ENCODE peak calls at places on chromosomes 1 and 21, in four cellular contexts. X is spleen, B is heart left ventricle, L is HCT116. P is an unnamed sample.
A peak's percentile ranks its signal among the peaks of the same experiment; 100 is the strongest.

GRCh38 chr21:33492571-33492970 is 1.1 kb upstream of the DNAJC28 start:
- DNase-seq in X (no peak), B (no peak), L (no peak), P (no peak)

GRCh38 chr1:19003371-19004290 is 47.2 kb upstream of the IFFO2 start:
- DNase-seq in X (no peak), B (no peak), L (no peak), P (no peak)

GRCh38 chr1:23864801-23865542 is 3.1 kb downstream of the FUCA1 start:
- DNase-seq in X (no peak), B (no peak), L (no peak), P (no peak)

GRCh38 chr1:91795601-91796389 is 90.2 kb downstream of the TGFBR3 start:
- DNase-seq in X (no peak), B (no peak), L (no peak), P (no peak)

GRCh38 chr1:206680279-206680678 is 4.4 kb upstream of the MAPKAPK2 start:
- DNase-seq in X (no peak), B (no peak), L (no peak), P (no peak)

GRCh38 chr1:30320581-30320890 is 402.8 kb downstream of the MATN1 start:
- DNase-seq in X (no peak), B (no peak), L (no peak), P (no peak)

GRCh38 chr1:202237052-202237451 is 43.5 kb downstream of the LGR6 start:
- DNase-seq in X (peak; percentile 61), B (no peak), L (peak; percentile 63), P (peak; percentile 49)

GRCh38 chr1:33267468-33268205 is 11.3 kb downstream of the ZNF362 start:
- DNase-seq in X (no peak), B (no peak), L (no peak), P (no peak)

GRCh38 chr1:168945870-168946269 is 160.6 kb upstream of the ATP1B1 start:
- DNase-seq in X (no peak), B (peak; percentile 63), L (no peak), P (no peak)

DNA sequence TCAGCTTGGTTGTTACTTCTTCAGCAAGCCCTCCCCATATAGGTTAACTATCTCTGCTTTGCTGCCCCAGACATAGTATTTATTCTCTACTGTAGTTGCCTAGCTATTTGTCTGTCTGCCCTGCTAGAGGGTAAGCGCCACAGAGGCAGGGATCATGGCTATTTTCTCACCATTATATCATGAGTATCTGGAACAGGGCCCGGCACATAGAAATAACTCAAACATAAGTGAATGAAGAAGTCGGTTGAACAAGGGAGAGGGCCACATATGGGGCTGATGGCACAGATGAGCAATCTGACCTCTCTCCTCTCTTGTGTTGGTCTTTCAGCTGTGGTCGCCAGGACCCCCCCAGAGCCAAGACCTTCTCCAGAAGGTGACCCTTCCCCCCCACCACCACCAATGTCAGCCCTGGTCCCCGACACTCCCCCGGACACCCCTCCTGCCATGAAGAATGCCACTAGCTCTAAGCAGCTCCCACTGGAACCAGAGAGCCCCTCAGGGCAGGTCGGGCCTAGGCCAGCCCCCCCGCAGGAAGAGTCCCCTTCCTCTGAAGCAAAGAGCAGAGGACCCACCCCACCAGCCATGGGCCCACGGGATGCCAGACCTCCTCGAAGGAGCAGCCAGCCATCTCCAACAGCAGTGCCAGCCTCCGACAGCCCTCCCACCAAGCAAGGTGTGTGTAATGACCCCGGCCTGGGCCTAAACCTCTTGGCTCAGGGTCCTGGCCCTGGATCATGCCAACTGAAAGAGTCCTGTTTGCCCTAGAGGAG is 14.9 kb downstream of the MAP7D1 start:
- DNase-seq in X (no peak), B (no peak), L (no peak), P (no peak)
- H3K4me1 ChIP-seq in X (peaks cover 3% of the 10 kb centered on the region), B (peaks cover 81% of the 10 kb centered on the region), L (peaks cover 2% of the 10 kb centered on the region), P (no peaks in the 10 kb centered on the region)

GRCh38 chr1:54200519-54200997 is 591 bp downstream of the MRPL37 start:
- DNase-seq in X (no peak), B (no peak), L (no peak), P (no peak)

GRCh38 chr1:54204199-54204598 is 4.2 kb downstream of the MRPL37 start:
- DNase-seq in X (no peak), B (no peak), L (no peak), P (no peak)

GRCh38 chr1:54199151-54199764 is 572 bp downstream of the CYB5RL start:
- DNase-seq in X (no peak), B (no peak), L (no peak), P (no peak)

GRCh38 chr1:54199765-54200518 is at the start of the genes CYB5RL and MRPL37:
- DNase-seq in X (peak; percentile 95), B (peak; percentile 96), L (peak; percentile 96), P (peak; percentile 89)
- TF ChIP-seq POLR2A in X (peak; percentile 1), B (peak; percentile 65), L (peak; percentile 56), P (no peak)

DNA sequence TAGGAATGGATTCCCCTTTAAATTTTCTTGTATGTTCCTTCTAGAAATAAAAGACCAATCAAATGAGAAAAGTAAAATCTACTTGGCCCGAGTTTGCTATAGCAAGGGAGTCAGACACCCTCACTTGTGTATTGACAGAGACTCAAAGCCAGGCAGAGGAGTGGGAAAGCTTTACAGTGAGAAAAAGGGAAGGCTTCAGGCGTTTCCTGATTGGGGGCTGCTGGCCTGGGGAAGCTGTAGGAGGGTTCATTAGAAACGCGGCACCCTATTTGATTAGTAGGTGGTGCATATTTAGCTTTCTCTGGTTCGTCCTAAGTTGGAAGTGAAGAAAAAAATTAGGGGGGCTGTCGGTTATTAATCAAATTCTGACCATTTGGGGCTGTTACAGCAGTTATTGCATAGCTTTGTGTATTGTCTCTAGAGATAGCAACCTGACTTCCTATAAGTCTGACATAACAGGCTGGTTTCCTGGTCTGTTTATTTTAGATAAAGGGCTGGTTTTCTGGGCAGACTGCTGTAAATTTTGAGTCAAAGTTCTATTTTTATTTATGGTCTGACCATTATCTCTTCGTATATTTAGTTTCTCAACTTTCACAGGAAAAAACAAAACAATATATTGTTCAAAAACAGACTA is 10.0 kb downstream of the SLC25A24 start:
- DNase-seq in X (no peak), B (no peak), L (no peak), P (no peak)
- H3K27ac ChIP-seq in X (no peak overlapping the region), B (no peak overlapping the region), L (no peak overlapping the region), P (no peak overlapping the region)

DNA sequence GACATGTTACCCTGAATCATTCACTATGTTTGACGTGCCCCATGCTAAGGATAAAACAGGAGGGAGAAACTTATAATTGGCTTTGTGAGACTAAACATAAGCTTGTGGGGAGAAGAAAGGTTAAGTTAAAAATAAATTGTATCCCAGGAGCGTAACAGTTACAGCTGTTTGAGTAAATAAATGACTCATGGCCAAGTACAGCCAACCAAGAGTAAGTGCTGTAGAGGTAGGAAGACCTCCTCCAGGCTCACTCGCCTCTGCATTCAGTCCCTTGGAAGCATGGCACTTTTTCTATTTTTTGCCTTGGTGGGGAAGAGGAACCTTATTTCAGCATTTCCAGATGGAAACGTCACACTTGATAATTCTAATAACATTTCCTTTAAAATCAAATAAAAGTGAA is 116.5 kb downstream of the ZP4 start:
- DNase-seq in X (no peak), B (no peak), L (no peak), P (no peak)
- H3K4me1 ChIP-seq in X (no peaks in the 10 kb centered on the region), B (peaks cover 11% of the 10 kb centered on the region), L (no peaks in the 10 kb centered on the region), P (no peaks in the 10 kb centered on the region)

GRCh38 chr1:205632374-205633169 is 761 bp upstream of the ELK4 start:
- DNase-seq in X (no peak), B (no peak), L (peak; percentile 4), P (no peak)

GRCh38 chr1:205631727-205632373 is at the start of gene ELK4:
- DNase-seq in X (peak; percentile 100), B (peak; percentile 99), L (peak; percentile 96), P (peak; percentile 99)

GRCh38 chr1:205630241-205630640 is 1.6 kb downstream of the ELK4 start:
- DNase-seq in X (no peak), B (no peak), L (no peak), P (no peak)

GRCh38 chr1:205630651-205631009 is 1.2 kb downstream of the ELK4 start:
- DNase-seq in X (no peak), B (no peak), L (no peak), P (no peak)

GRCh38 chr1:205631010-205631726 is 643 bp downstream of the ELK4 start:
- DNase-seq in X (peak; percentile 94), B (peak; percentile 61), L (peak; percentile 43), P (peak; percentile 57)
- TF ChIP-seq POLR2A in X (no peak), B (peak; percentile 24), L (peak; percentile 54), P (no peak)